ENCODE peak calls at places on chromosomes 4 and X, in five cellular contexts. One of them, this sample, is unnamed. For H3K4me1, the result is how much of the 10 kb centered on the place peaks cover.

GRCh38 chrX:110145854-110146253 is 142.9 kb downstream of the TMEM164 start:
- DNase-seq in GM12878: no peak
- DNase-seq in HepG2: no peak
- DNase-seq in K562: peak
- DNase-seq in H1: no peak
- DNase-seq in this sample: peak

GRCh38 chr4:36385951-36386561 is 104.6 kb downstream of the DTHD1 start:
- DNase-seq in GM12878: peak
- DNase-seq in HepG2: no peak
- DNase-seq in K562: no peak
- DNase-seq in H1: no peak
- DNase-seq in this sample: no peak

GRCh38 chrX:24550166-24550565 is 85.1 kb downstream of the PDK3 start:
- DNase-seq in GM12878: no peak
- DNase-seq in HepG2: no peak
- DNase-seq in K562: no peak
- DNase-seq in H1: no peak
- DNase-seq in this sample: no peak

GRCh38 chr4:173371292-173372192 is 788 bp downstream of the SAP30 start:
- DNase-seq in GM12878: no peak
- DNase-seq in HepG2: peak
- DNase-seq in K562: peak
- DNase-seq in H1: peak
- DNase-seq in this sample: peak

GRCh38 chr4:3415471-3416141 is 26.2 kb upstream of the HGFAC start:
- DNase-seq in GM12878: no peak
- DNase-seq in HepG2: no peak
- DNase-seq in K562: no peak
- DNase-seq in H1: no peak
- DNase-seq in this sample: no peak

GRCh38 chrX:23820235-23820782 is 37.3 kb downstream of the SAT1 start:
- DNase-seq in GM12878: no peak
- DNase-seq in HepG2: no peak
- DNase-seq in K562: no peak
- DNase-seq in H1: no peak
- DNase-seq in this sample: no peak

GRCh38 chrX:15567886-15568616 is 32.7 kb downstream of the ACE2 start:
- DNase-seq in GM12878: no peak
- DNase-seq in HepG2: peak
- DNase-seq in K562: peak
- DNase-seq in H1: no peak
- DNase-seq in this sample: no peak

GRCh38 chrX:73817381-73818199 is 254.6 kb downstream of the CHIC1 start:
- DNase-seq in GM12878: no peak
- DNase-seq in HepG2: no peak
- DNase-seq in K562: no peak
- DNase-seq in H1: no peak
- DNase-seq in this sample: no peak

GRCh38 chr4:113303315-113303714 is 253.9 kb downstream of the ANK2 start:
- DNase-seq in GM12878: no peak
- DNase-seq in HepG2: no peak
- DNase-seq in K562: no peak
- DNase-seq in H1: no peak
- DNase-seq in this sample: no peak

GRCh38 chr4:143035661-143036060 is 149.1 kb upstream of the USP38 start:
- DNase-seq in GM12878: no peak
- DNase-seq in HepG2: no peak
- DNase-seq in K562: no peak
- DNase-seq in H1: no peak
- DNase-seq in this sample: no peak

GRCh38 chr4:95549246-95550138 is 719 bp upstream of the UNC5C start:
- DNase-seq in GM12878: peak
- DNase-seq in HepG2: no peak
- DNase-seq in K562: no peak
- DNase-seq in H1: peak
- DNase-seq in this sample: peak

GRCh38 chr4:71239365-71239764 is 99.5 kb upstream of the SLC4A4 start:
- DNase-seq in GM12878: no peak
- DNase-seq in HepG2: no peak
- DNase-seq in K562: no peak
- DNase-seq in H1: no peak
- DNase-seq in this sample: no peak

GRCh38 chr4:170226288-170226687 is 136.5 kb upstream of the AADAT start:
- DNase-seq in GM12878: no peak
- DNase-seq in HepG2: no peak
- DNase-seq in K562: no peak
- DNase-seq in H1: no peak
- DNase-seq in this sample: no peak

GRCh38 chr4:145069361-145069760 is 28.6 kb downstream of the ANAPC10 start:
- DNase-seq in GM12878: no peak
- DNase-seq in HepG2: no peak
- DNase-seq in K562: no peak
- DNase-seq in H1: no peak
- DNase-seq in this sample: no peak

GRCh38 chr4:25406081-25406692 is 29.1 kb downstream of the ANAPC4 start:
- DNase-seq in GM12878: no peak
- DNase-seq in HepG2: peak
- DNase-seq in K562: no peak
- DNase-seq in H1: no peak
- DNase-seq in this sample: no peak

GRCh38 chrX:22365460-22365859 is 92.7 kb downstream of the CBLL2 start:
- DNase-seq in GM12878: no peak
- DNase-seq in HepG2: no peak
- DNase-seq in K562: no peak
- DNase-seq in H1: no peak
- DNase-seq in this sample: no peak

GRCh38 chrX:115378471-115378870 is 89.0 kb downstream of the LUZP4 start:
- DNase-seq in GM12878: no peak
- DNase-seq in HepG2: no peak
- DNase-seq in K562: no peak
- DNase-seq in H1: no peak
- DNase-seq in this sample: no peak

GRCh38 chr4:13907255-13907751 is 279.8 kb upstream of the BOD1L1 start:
- DNase-seq in GM12878: no peak
- DNase-seq in HepG2: peak
- DNase-seq in K562: no peak
- DNase-seq in H1: no peak
- DNase-seq in this sample: no peak

GRCh38 chr4:79964020-79964714 is 108.9 kb downstream of the ANTXR2 start:
- DNase-seq in GM12878: no peak
- DNase-seq in HepG2: no peak
- DNase-seq in K562: no peak
- DNase-seq in H1: no peak
- DNase-seq in this sample: no peak

GRCh38 chr4:15001248-15001824 is 945 bp upstream of the CPEB2 start:
- DNase-seq in GM12878: no peak
- DNase-seq in HepG2: peak
- DNase-seq in K562: peak
- DNase-seq in H1: peak
- DNase-seq in this sample: peak

GRCh38 chr4:13306356-13306755 is 177.8 kb downstream of the RAB28 start:
- DNase-seq in GM12878: no peak
- DNase-seq in HepG2: no peak
- DNase-seq in K562: no peak
- DNase-seq in H1: no peak
- DNase-seq in this sample: no peak

GRCh38 chr4:141905751-141906150 is 269.4 kb downstream of the IL15 start:
- DNase-seq in GM12878: no peak
- DNase-seq in HepG2: no peak
- DNase-seq in K562: no peak
- DNase-seq in H1: no peak
- DNase-seq in this sample: no peak

GRCh38 chr4:26515936-26516335 is 25.7 kb upstream of the CCKAR start:
- DNase-seq in GM12878: no peak
- DNase-seq in HepG2: no peak
- DNase-seq in K562: no peak
- DNase-seq in H1: no peak
- DNase-seq in this sample: no peak

GRCh38 chr4:146439999-146440398 is 81.7 kb downstream of the SLC10A7 start:
- DNase-seq in GM12878: no peak
- DNase-seq in HepG2: no peak
- DNase-seq in K562: no peak
- DNase-seq in H1: no peak
- DNase-seq in this sample: no peak

GRCh38 chr4:168039593-168039992 is 52.7 kb upstream of the ANXA10 start:
- DNase-seq in GM12878: no peak
- DNase-seq in HepG2: no peak
- DNase-seq in K562: no peak
- DNase-seq in H1: no peak
- DNase-seq in this sample: no peak

GRCh38 chrX:22320236-22320635 is 47.5 kb downstream of the CBLL2 start:
- DNase-seq in GM12878: no peak
- DNase-seq in HepG2: no peak
- DNase-seq in K562: no peak
- DNase-seq in H1: no peak
- DNase-seq in this sample: no peak

GRCh38 chr4:13544556-13545393 is 467 bp upstream of the NKX3-2 start:
- DNase-seq in GM12878: no peak
- DNase-seq in HepG2: peak
- DNase-seq in K562: peak
- DNase-seq in H1: peak
- DNase-seq in this sample: peak

GRCh38 chrX:97310373-97310772 is 426.7 kb downstream of the RPA4 start:
- DNase-seq in GM12878: no peak
- DNase-seq in HepG2: no peak
- DNase-seq in K562: peak
- DNase-seq in H1: no peak
- DNase-seq in this sample: no peak

GRCh38 chrX:150226223-150226965 is 136.7 kb upstream of the MAMLD1 start:
- DNase-seq in GM12878: no peak
- DNase-seq in HepG2: no peak
- DNase-seq in K562: no peak
- DNase-seq in H1: no peak
- DNase-seq in this sample: no peak
- H3K4me1 ChIP-seq in GM12878: under half
- H3K4me1 ChIP-seq in HepG2: under half
- H3K4me1 ChIP-seq in K562: under half
- H3K4me1 ChIP-seq in H1: under half
- H3K4me1 ChIP-seq in this sample: under half

GRCh38 chr4:109004431-109004830 is 241.6 kb upstream of the ETNPPL start:
- DNase-seq in GM12878: no peak
- DNase-seq in HepG2: no peak
- DNase-seq in K562: no peak
- DNase-seq in H1: no peak
- DNase-seq in this sample: no peak

GRCh38 chr4:109007976-109008375 is 245.1 kb upstream of the ETNPPL start:
- DNase-seq in GM12878: no peak
- DNase-seq in HepG2: no peak
- DNase-seq in K562: no peak
- DNase-seq in H1: no peak
- DNase-seq in this sample: no peak

GRCh38 chr4:109010534-109010933 is 247.7 kb upstream of the ETNPPL start:
- DNase-seq in GM12878: no peak
- DNase-seq in HepG2: no peak
- DNase-seq in K562: no peak
- DNase-seq in H1: no peak
- DNase-seq in this sample: no peak

GRCh38 chr4:109009909-109010308 is 247.1 kb upstream of the ETNPPL start:
- DNase-seq in GM12878: no peak
- DNase-seq in HepG2: no peak
- DNase-seq in K562: no peak
- DNase-seq in H1: no peak
- DNase-seq in this sample: peak

GRCh38 chr4:109005523-109005922 is 242.7 kb upstream of the ETNPPL start:
- DNase-seq in GM12878: no peak
- DNase-seq in HepG2: no peak
- DNase-seq in K562: no peak
- DNase-seq in H1: no peak
- DNase-seq in this sample: no peak
- TF ChIP-seq SIN3A in GM12878: no peak
- TF ChIP-seq SIN3A in HepG2: no peak
- TF ChIP-seq SIN3A in K562: no peak
- TF ChIP-seq SIN3A in H1: no peak
- TF ChIP-seq SIN3A in this sample: no peak

GRCh38 chr4:28009541-28009940 is 1148.9 kb downstream of the STIM2 start:
- DNase-seq in GM12878: no peak
- DNase-seq in HepG2: no peak
- DNase-seq in K562: no peak
- DNase-seq in H1: no peak
- DNase-seq in this sample: no peak
- TF ChIP-seq USF2 in GM12878: no peak
- TF ChIP-seq USF2 in HepG2: no peak
- TF ChIP-seq USF2 in K562: no peak
- TF ChIP-seq USF2 in H1: no peak
- TF ChIP-seq USF2 in this sample: no peak

GRCh38 chrX:135287266-135287823 is 21.9 kb upstream of the ETDC start:
- DNase-seq in GM12878: no peak
- DNase-seq in HepG2: no peak
- DNase-seq in K562: no peak
- DNase-seq in H1: no peak
- DNase-seq in this sample: no peak
- H3K4me1 ChIP-seq in GM12878: under half
- H3K4me1 ChIP-seq in HepG2: under half
- H3K4me1 ChIP-seq in K562: under half
- H3K4me1 ChIP-seq in H1: under half
- H3K4me1 ChIP-seq in this sample: under half

GRCh38 chr4:5927747-5928146 is 34.9 kb upstream of the CRMP1 start:
- DNase-seq in GM12878: no peak
- DNase-seq in HepG2: no peak
- DNase-seq in K562: no peak
- DNase-seq in H1: no peak
- DNase-seq in this sample: no peak
- TF ChIP-seq SIN3A in GM12878: no peak
- TF ChIP-seq SIN3A in HepG2: no peak
- TF ChIP-seq SIN3A in K562: no peak
- TF ChIP-seq SIN3A in H1: no peak
- TF ChIP-seq SIN3A in this sample: no peak

GRCh38 chr4:186622788-186623464 is 67.6 kb upstream of the MTNR1A start:
- DNase-seq in GM12878: no peak
- DNase-seq in HepG2: no peak
- DNase-seq in K562: no peak
- DNase-seq in H1: no peak
- DNase-seq in this sample: no peak
- TF ChIP-seq USF2 in GM12878: no peak
- TF ChIP-seq USF2 in HepG2: no peak
- TF ChIP-seq USF2 in K562: no peak
- TF ChIP-seq USF2 in H1: no peak
- TF ChIP-seq USF2 in this sample: no peak